ENCODE peak calls at places on chromosomes 16 and 17, in nine cellular contexts. One of them, this sample, is unnamed.

GRCh38 chr16:85309656-85310587 is 197.7 kb upstream of the CIBAR2 start:
- DNase-seq in tibial nerve: peak; percentile 54
- DNase-seq in esophagus squamous epithelium: no peak
- DNase-seq in heart left ventricle: peak; percentile 55
- DNase-seq in lower leg skin: no peak
- DNase-seq in breast epithelium: no peak
- DNase-seq in adrenal gland: no peak
- DNase-seq in stomach: no peak
- DNase-seq in endothelial cell of umbilical vein: no peak
- DNase-seq in this sample: no peak

GRCh38 chr16:61887903-61888302 is 148.3 kb downstream of the CDH8 start:
- DNase-seq in tibial nerve: no peak
- DNase-seq in esophagus squamous epithelium: no peak
- DNase-seq in heart left ventricle: no peak
- DNase-seq in lower leg skin: peak; percentile 15
- DNase-seq in breast epithelium: no peak
- DNase-seq in adrenal gland: no peak
- DNase-seq in stomach: no peak
- DNase-seq in endothelial cell of umbilical vein: no peak
- DNase-seq in this sample: no peak

GRCh38 chr16:5383737-5384136 is 286.1 kb upstream of the EEF2KMT start:
- DNase-seq in tibial nerve: no peak
- DNase-seq in esophagus squamous epithelium: no peak
- DNase-seq in heart left ventricle: no peak
- DNase-seq in lower leg skin: no peak
- DNase-seq in breast epithelium: no peak
- DNase-seq in adrenal gland: no peak
- DNase-seq in stomach: no peak
- DNase-seq in endothelial cell of umbilical vein: no peak
- DNase-seq in this sample: no peak

GRCh38 chr17:29569245-29569950 is 897 bp downstream of the TP53I13 start:
- DNase-seq in tibial nerve: peak; percentile 12
- DNase-seq in esophagus squamous epithelium: no peak
- DNase-seq in heart left ventricle: peak; percentile 20
- DNase-seq in lower leg skin: peak; percentile 15
- DNase-seq in breast epithelium: no peak
- DNase-seq in adrenal gland: peak; percentile 18
- DNase-seq in stomach: no peak
- DNase-seq in endothelial cell of umbilical vein: no peak
- DNase-seq in this sample: no peak

GRCh38 chr16:21301168-21301894 is 23.2 kb upstream of the CRYM start:
- DNase-seq in tibial nerve: peak; percentile 35
- DNase-seq in esophagus squamous epithelium: no peak
- DNase-seq in heart left ventricle: peak; percentile 62
- DNase-seq in lower leg skin: peak; percentile 88
- DNase-seq in breast epithelium: peak; percentile 70
- DNase-seq in adrenal gland: peak; percentile 72
- DNase-seq in stomach: peak; percentile 72
- DNase-seq in endothelial cell of umbilical vein: peak; percentile 79
- DNase-seq in this sample: peak; percentile 94

GRCh38 chr17:17419621-17420020 is 57.2 kb upstream of the MED9 start:
- DNase-seq in tibial nerve: no peak
- DNase-seq in esophagus squamous epithelium: no peak
- DNase-seq in heart left ventricle: peak; percentile 43
- DNase-seq in lower leg skin: no peak
- DNase-seq in breast epithelium: no peak
- DNase-seq in adrenal gland: no peak
- DNase-seq in stomach: no peak
- DNase-seq in endothelial cell of umbilical vein: no peak
- DNase-seq in this sample: no peak

GRCh38 chr16:28902909-28903308 is 22.1 kb downstream of the RABEP2 start:
- DNase-seq in tibial nerve: no peak
- DNase-seq in esophagus squamous epithelium: no peak
- DNase-seq in heart left ventricle: no peak
- DNase-seq in lower leg skin: no peak
- DNase-seq in breast epithelium: no peak
- DNase-seq in adrenal gland: no peak
- DNase-seq in stomach: no peak
- DNase-seq in endothelial cell of umbilical vein: no peak
- DNase-seq in this sample: no peak

GRCh38 chr17:68627956-68628355 is 26.8 kb upstream of the FAM20A start:
- DNase-seq in tibial nerve: no peak
- DNase-seq in esophagus squamous epithelium: no peak
- DNase-seq in heart left ventricle: no peak
- DNase-seq in lower leg skin: no peak
- DNase-seq in breast epithelium: no peak
- DNase-seq in adrenal gland: no peak
- DNase-seq in stomach: peak; percentile 43
- DNase-seq in endothelial cell of umbilical vein: no peak
- DNase-seq in this sample: no peak

GRCh38 chr16:70395345-70395901 is 43.5 kb downstream of the ST3GAL2 start:
- DNase-seq in tibial nerve: no peak
- DNase-seq in esophagus squamous epithelium: no peak
- DNase-seq in heart left ventricle: peak; percentile 73
- DNase-seq in lower leg skin: no peak
- DNase-seq in breast epithelium: peak; percentile 65
- DNase-seq in adrenal gland: peak; percentile 80
- DNase-seq in stomach: peak; percentile 77
- DNase-seq in endothelial cell of umbilical vein: peak; percentile 59
- DNase-seq in this sample: no peak

GRCh38 chr17:44774271-44775135 is 15.7 kb downstream of the ADAM11 start:
- DNase-seq in tibial nerve: peak; percentile 84
- DNase-seq in esophagus squamous epithelium: peak; percentile 19
- DNase-seq in heart left ventricle: peak; percentile 84
- DNase-seq in lower leg skin: peak; percentile 82
- DNase-seq in breast epithelium: peak; percentile 89
- DNase-seq in adrenal gland: peak; percentile 92
- DNase-seq in stomach: peak; percentile 92
- DNase-seq in endothelial cell of umbilical vein: peak; percentile 71
- DNase-seq in this sample: no peak

GRCh38 chr17:82565551-82565950 is 46.0 kb downstream of the FOXK2 start:
- DNase-seq in tibial nerve: no peak
- DNase-seq in esophagus squamous epithelium: no peak
- DNase-seq in heart left ventricle: no peak
- DNase-seq in lower leg skin: no peak
- DNase-seq in breast epithelium: no peak
- DNase-seq in adrenal gland: no peak
- DNase-seq in stomach: no peak
- DNase-seq in endothelial cell of umbilical vein: no peak
- DNase-seq in this sample: no peak

GRCh38 chr16:87831421-87832136 is 37.7 kb downstream of the SLC7A5 start:
- DNase-seq in tibial nerve: no peak
- DNase-seq in esophagus squamous epithelium: no peak
- DNase-seq in heart left ventricle: no peak
- DNase-seq in lower leg skin: no peak
- DNase-seq in breast epithelium: no peak
- DNase-seq in adrenal gland: no peak
- DNase-seq in stomach: no peak
- DNase-seq in endothelial cell of umbilical vein: no peak
- DNase-seq in this sample: no peak
- TF ChIP-seq POLR2A in tibial nerve: no peak
- TF ChIP-seq POLR2A in esophagus squamous epithelium: no peak
- TF ChIP-seq POLR2A in heart left ventricle: no peak
- TF ChIP-seq POLR2A in lower leg skin: no peak
- TF ChIP-seq POLR2A in breast epithelium: no peak
- TF ChIP-seq POLR2A in adrenal gland: no peak
- TF ChIP-seq POLR2A in stomach: no peak
- TF ChIP-seq POLR2A in endothelial cell of umbilical vein: no peak
- TF ChIP-seq POLR2A in this sample: no peak

DNA sequence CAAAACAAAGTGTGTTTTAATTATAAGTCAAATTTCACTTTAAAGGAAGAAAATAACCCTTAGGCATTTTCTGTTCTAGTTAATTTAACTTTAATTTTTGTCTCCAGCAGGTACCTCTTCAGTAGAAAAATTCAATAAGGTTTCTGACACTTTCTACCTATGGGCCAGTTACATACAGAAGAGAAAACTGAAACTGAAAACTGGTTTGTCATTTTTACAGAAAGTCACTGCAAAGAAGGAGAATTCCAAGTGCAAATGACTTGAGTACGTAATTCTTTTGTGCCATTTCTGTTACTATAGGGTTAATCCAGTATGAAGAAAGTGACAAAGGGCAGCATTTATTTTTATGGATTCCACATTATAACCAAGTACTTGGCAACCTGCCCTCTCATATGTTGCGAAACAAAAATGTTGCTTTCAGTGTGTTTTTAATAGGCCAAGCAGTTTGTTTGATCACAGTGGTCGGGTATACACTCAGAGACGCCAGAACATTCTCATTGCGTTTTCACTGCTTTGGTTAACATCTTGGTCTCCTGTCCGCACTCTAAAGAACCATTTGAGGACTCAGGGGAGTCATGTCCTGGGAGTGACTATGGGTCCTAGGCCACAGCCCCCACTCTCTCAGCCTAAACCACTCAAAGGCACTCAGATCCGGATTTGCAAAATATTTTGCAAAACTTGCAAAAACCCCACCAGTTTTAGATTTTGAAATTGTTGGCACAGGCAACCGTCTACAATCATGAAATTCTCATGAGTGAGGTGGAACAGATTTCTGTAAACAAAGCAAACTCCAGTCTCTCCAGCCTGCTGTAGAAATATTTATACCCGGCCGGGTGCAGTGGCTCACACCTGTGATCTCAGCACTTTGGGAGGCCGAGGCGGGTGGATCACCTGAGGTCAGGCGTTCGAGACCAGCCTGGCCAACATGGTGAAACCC is 15.3 kb upstream of the HELZ start:
- DNase-seq in tibial nerve: no peak
- DNase-seq in esophagus squamous epithelium: no peak
- DNase-seq in heart left ventricle: peak; percentile 29
- DNase-seq in lower leg skin: peak; percentile 74
- DNase-seq in breast epithelium: no peak
- DNase-seq in adrenal gland: peak; percentile 70
- DNase-seq in stomach: no peak
- DNase-seq in endothelial cell of umbilical vein: no peak
- DNase-seq in this sample: peak; percentile 43
- H3K4me3 ChIP-seq in tibial nerve: peak overlapping the region; percentile 16
- H3K4me3 ChIP-seq in esophagus squamous epithelium: peak overlapping the region; percentile 38
- H3K4me3 ChIP-seq in heart left ventricle: no peak overlapping the region
- H3K4me3 ChIP-seq in lower leg skin: no peak overlapping the region
- H3K4me3 ChIP-seq in breast epithelium: peak overlapping the region; percentile 49
- H3K4me3 ChIP-seq in adrenal gland: no peak overlapping the region
- H3K4me3 ChIP-seq in stomach: no peak overlapping the region
- H3K4me3 ChIP-seq in endothelial cell of umbilical vein: no peak overlapping the region
- H3K4me3 ChIP-seq in this sample: peak overlapping the region; percentile 20

DNA sequence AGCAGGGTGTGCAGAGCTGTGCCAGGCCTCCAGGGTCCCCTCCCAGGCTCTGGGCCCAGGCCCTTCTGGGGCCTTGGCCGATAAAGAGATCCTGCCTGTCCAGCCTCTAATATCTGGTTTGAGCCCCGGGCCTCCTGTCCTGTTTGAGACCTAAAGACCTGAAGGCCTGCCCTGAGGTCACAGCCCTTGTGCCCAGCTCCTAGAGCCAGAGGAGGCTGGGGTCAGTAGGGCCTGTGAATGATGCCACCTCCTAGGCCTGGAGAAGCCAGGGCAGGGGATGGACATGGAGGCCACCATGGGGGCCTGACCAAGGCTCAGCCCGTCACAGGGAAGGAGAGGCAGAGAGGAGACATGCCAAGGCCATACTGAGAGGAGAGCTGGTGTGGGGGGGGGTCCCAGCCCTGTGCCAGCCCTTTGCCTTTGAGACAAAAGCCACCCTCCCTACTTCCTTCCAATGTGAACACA is 7.4 kb downstream of the KCNH6 start:
- DNase-seq in tibial nerve: no peak
- DNase-seq in esophagus squamous epithelium: no peak
- DNase-seq in heart left ventricle: no peak
- DNase-seq in lower leg skin: no peak
- DNase-seq in breast epithelium: no peak
- DNase-seq in adrenal gland: no peak
- DNase-seq in stomach: no peak
- DNase-seq in endothelial cell of umbilical vein: no peak
- DNase-seq in this sample: no peak
- TF ChIP-seq POLR2A in tibial nerve: no peak
- TF ChIP-seq POLR2A in esophagus squamous epithelium: no peak
- TF ChIP-seq POLR2A in heart left ventricle: no peak
- TF ChIP-seq POLR2A in lower leg skin: no peak
- TF ChIP-seq POLR2A in breast epithelium: no peak
- TF ChIP-seq POLR2A in adrenal gland: no peak
- TF ChIP-seq POLR2A in stomach: no peak
- TF ChIP-seq POLR2A in endothelial cell of umbilical vein: no peak
- TF ChIP-seq POLR2A in this sample: no peak

DNA sequence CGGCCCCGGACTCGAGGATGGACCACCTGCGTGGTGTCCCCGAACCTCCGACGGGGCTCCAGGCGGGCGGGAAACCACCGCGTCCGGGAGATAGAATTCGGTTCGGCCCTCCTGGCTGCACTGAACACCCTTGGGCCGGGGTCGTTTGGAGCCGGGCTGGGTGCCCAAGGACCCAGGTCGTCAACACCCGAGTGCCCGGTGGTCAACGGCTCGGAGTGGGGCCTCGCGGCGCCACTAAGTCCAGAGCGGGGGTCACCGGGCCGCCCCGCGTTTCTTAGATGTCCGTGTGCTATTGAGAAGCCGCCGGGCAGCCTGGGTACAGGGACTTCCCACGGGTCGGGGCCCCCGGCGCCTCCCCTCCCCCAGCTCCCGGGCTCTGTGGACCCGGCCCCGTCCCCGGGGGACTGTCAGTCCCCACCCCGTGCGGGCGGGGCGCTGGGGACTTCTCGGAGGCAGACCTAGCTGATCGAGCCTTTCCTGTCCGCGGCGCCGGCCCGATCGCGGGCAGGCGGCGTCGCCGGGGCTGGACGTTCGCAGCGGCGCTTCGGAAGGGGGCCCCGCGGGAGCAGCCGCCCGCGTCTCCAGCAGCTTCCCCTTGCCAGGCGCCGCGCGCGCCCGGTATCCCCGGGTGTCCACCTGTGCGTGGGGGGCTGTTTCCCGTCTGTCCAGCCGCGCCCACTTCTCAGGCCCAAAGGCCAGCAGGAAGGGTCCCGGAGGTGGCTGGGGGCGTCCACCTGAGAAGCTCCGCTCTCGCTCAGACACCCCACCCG is 655 bp upstream of the NPTX1 start:
- DNase-seq in tibial nerve: no peak
- DNase-seq in esophagus squamous epithelium: no peak
- DNase-seq in heart left ventricle: no peak
- DNase-seq in lower leg skin: no peak
- DNase-seq in breast epithelium: no peak
- DNase-seq in adrenal gland: no peak
- DNase-seq in stomach: no peak
- DNase-seq in endothelial cell of umbilical vein: no peak
- DNase-seq in this sample: no peak
- H3K4me3 ChIP-seq in tibial nerve: no peak overlapping the region
- H3K4me3 ChIP-seq in esophagus squamous epithelium: peak overlapping the region; percentile 61
- H3K4me3 ChIP-seq in heart left ventricle: peak overlapping the region; percentile 30
- H3K4me3 ChIP-seq in lower leg skin: peak overlapping the region; percentile 8
- H3K4me3 ChIP-seq in breast epithelium: peak overlapping the region; percentile 67
- H3K4me3 ChIP-seq in adrenal gland: no peak overlapping the region
- H3K4me3 ChIP-seq in stomach: peak overlapping the region; percentile 39
- H3K4me3 ChIP-seq in endothelial cell of umbilical vein: no peak overlapping the region
- H3K4me3 ChIP-seq in this sample: peak overlapping the region; percentile 30

GRCh38 chr17:74987418-74987908 is at the start of gene CDR2L:
- DNase-seq in tibial nerve: peak; percentile 97
- DNase-seq in esophagus squamous epithelium: peak; percentile 78
- DNase-seq in heart left ventricle: peak; percentile 97
- DNase-seq in lower leg skin: peak; percentile 97
- DNase-seq in breast epithelium: peak; percentile 97
- DNase-seq in adrenal gland: peak; percentile 97
- DNase-seq in stomach: peak; percentile 98
- DNase-seq in endothelial cell of umbilical vein: peak; percentile 95
- DNase-seq in this sample: peak; percentile 95
- TF ChIP-seq POLR2A in tibial nerve: peak; percentile 96
- TF ChIP-seq POLR2A in esophagus squamous epithelium: peak; percentile 93
- TF ChIP-seq POLR2A in heart left ventricle: peak; percentile 96
- TF ChIP-seq POLR2A in lower leg skin: peak; percentile 76
- TF ChIP-seq POLR2A in breast epithelium: peak; percentile 31
- TF ChIP-seq POLR2A in adrenal gland: peak; percentile 89
- TF ChIP-seq POLR2A in stomach: no peak
- TF ChIP-seq POLR2A in endothelial cell of umbilical vein: peak; percentile 52
- TF ChIP-seq POLR2A in this sample: peak; percentile 92

This sample was measured in vagina.